ENCODE peak calls at places on chromosomes 6 and 20, in four cellular contexts. J is ovary, F is PC-9, R is colonic mucosa. Z is an unnamed sample. For H3K4me1, the result is how much of the 10 kb centered on the place peaks cover.

GRCh38 chr6:31776961-31777666 is at the start of gene VWA7:
- DNase-seq in J (peak), F (peak), R (peak), Z (peak)

GRCh38 chr20:35166242-35166830 is 5.5 kb upstream of the PROCR start:
- DNase-seq in J (peak), F (no peak), R (peak), Z (no peak)

GRCh38 chr6:31581511-31582229 is 554 bp downstream of the LTB start:
- DNase-seq in J (no peak), F (no peak), R (no peak), Z (no peak)

GRCh38 chr6:25053875-25054371 is 118.2 kb upstream of the RIPOR2 start:
- DNase-seq in J (no peak), F (no peak), R (no peak), Z (no peak)

GRCh38 chr20:18734525-18735189 is 78.9 kb upstream of the SCP2D1 start:
- DNase-seq in J (no peak), F (no peak), R (no peak), Z (no peak)

GRCh38 chr20:40682104-40683045 is 6.7 kb downstream of the MAFB start:
- DNase-seq in J (peak), F (no peak), R (no peak), Z (no peak)

GRCh38 chr20:61764471-61765020 is 301.1 kb downstream of the TAF4 start:
- DNase-seq in J (no peak), F (no peak), R (no peak), Z (no peak)

GRCh38 chr20:46129955-46130481 is 11.9 kb downstream of the CD40 start:
- DNase-seq in J (no peak), F (no peak), R (no peak), Z (no peak)

GRCh38 chr6:41697902-41698349 is 37.5 kb downstream of the TFEB start:
- DNase-seq in J (no peak), F (peak), R (no peak), Z (no peak)

GRCh38 chr6:111260570-111261298 is 173.4 kb downstream of the SLC16A10 start:
- DNase-seq in J (no peak), F (no peak), R (no peak), Z (peak)

GRCh38 chr6:38153511-38153910 is 334.0 kb downstream of the ZFAND3 start:
- DNase-seq in J (no peak), F (no peak), R (no peak), Z (no peak)

GRCh38 chr20:3839328-3839727 is 7.3 kb upstream of the MAVS start:
- DNase-seq in J (no peak), F (no peak), R (no peak), Z (no peak)

GRCh38 chr20:18304618-18305017 is 16.3 kb downstream of the ZNF133 start:
- DNase-seq in J (no peak), F (no peak), R (no peak), Z (no peak)

GRCh38 chr20:36543187-36544133 is 2.1 kb downstream of the MYL9 start:
- DNase-seq in J (peak), F (no peak), R (peak), Z (no peak)

GRCh38 chr6:15389759-15390723 is 144.2 kb downstream of the JARID2 start:
- DNase-seq in J (no peak), F (peak), R (no peak), Z (no peak)

GRCh38 chr6:3227363-3228045 is at the start of gene TUBB2B:
- DNase-seq in J (no peak), F (no peak), R (no peak), Z (no peak)

GRCh38 chr6:43150051-43150751 is 20.9 kb upstream of the SRF start:
- DNase-seq in J (no peak), F (no peak), R (peak), Z (no peak)

GRCh38 chr6:35177586-35177985 is 36.2 kb upstream of the SCUBE3 start:
- DNase-seq in J (no peak), F (no peak), R (no peak), Z (no peak)

GRCh38 chr6:44730771-44731391 is 343.4 kb downstream of the CDC5L start:
- DNase-seq in J (no peak), F (no peak), R (no peak), Z (no peak)

GRCh38 chr20:9440891-9441290 is 73.5 kb upstream of the LAMP5 start:
- DNase-seq in J (no peak), F (no peak), R (no peak), Z (no peak)

GRCh38 chr6:40585661-40586269 is 1.4 kb downstream of the LRFN2 start:
- DNase-seq in J (no peak), F (no peak), R (peak), Z (no peak)

GRCh38 chr20:53578492-53579222 is 15.0 kb downstream of the ZNF217 start:
- DNase-seq in J (peak), F (peak), R (peak), Z (peak)

GRCh38 chr6:134447883-134448387 is 130.0 kb upstream of the SGK1 start:
- DNase-seq in J (no peak), F (no peak), R (no peak), Z (peak)

GRCh38 chr6:31660224-31660997 is at the start of gene C6orf47:
- DNase-seq in J (peak), F (peak), R (peak), Z (no peak)

GRCh38 chr6:4870821-4871494 is 94.8 kb downstream of the CDYL start:
- DNase-seq in J (no peak), F (no peak), R (no peak), Z (no peak)

GRCh38 chr6:38552136-38552535 is 87.6 kb downstream of the BTBD9 start:
- DNase-seq in J (no peak), F (no peak), R (no peak), Z (no peak)

GRCh38 chr6:133447924-133448323 is 206.8 kb downstream of the EYA4 start:
- DNase-seq in J (no peak), F (no peak), R (no peak), Z (no peak)

GRCh38 chr20:20367681-20368413 is at the start of gene INSM1:
- DNase-seq in J (no peak), F (no peak), R (no peak), Z (no peak)

GRCh38 chr20:35206802-35207201 is 19.7 kb upstream of the MMP24 start:
- DNase-seq in J (no peak), F (no peak), R (no peak), Z (no peak)

GRCh38 chr20:732727-733126 is 35.6 kb downstream of the SLC52A3 start:
- DNase-seq in J (no peak), F (no peak), R (no peak), Z (peak)

GRCh38 chr20:14925286-14925685 is 587.9 kb upstream of the FLRT3 start:
- DNase-seq in J (no peak), F (no peak), R (no peak), Z (peak)

GRCh38 chr6:24257282-24257681 is 100.6 kb downstream of the DCDC2 start:
- DNase-seq in J (no peak), F (no peak), R (no peak), Z (no peak)

GRCh38 chr6:107491059-107491609 is 1.2 kb downstream of the SOBP start:
- DNase-seq in J (peak), F (peak), R (peak), Z (no peak)

GRCh38 chr6:39777661-39778060 is 14.5 kb upstream of the DAAM2 start:
- DNase-seq in J (no peak), F (no peak), R (no peak), Z (no peak)

GRCh38 chr6:144845181-144845580 is 560.0 kb downstream of the UTRN start:
- DNase-seq in J (no peak), F (no peak), R (no peak), Z (no peak)

GRCh38 chr6:139955366-139956155 is 581.1 kb upstream of the CITED2 start:
- DNase-seq in J (no peak), F (no peak), R (no peak), Z (no peak)

GRCh38 chr6:43772571-43773049 is 2.6 kb downstream of the VEGFA start:
- DNase-seq in J (no peak), F (no peak), R (peak), Z (no peak)

DNA sequence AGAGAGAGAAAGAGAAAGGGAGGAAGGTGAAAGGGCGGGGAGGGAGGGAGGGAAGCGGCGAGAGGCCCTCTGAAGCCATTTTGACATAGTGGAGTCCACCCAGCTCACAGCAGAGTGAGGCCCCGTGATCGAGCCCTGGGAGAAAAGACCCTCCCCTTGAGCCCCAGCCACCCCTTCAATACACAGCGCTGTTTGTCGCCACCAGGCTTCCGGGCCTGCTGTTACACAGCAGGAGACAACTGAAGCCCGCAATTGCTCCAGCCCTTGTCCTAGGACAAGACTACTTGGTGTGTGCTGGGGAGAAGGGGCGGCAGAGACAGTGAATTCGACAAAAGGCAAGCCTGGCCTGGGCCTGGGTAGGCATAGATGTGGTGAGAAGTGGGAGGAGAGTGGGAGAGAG is 67.3 kb downstream of the PRR18 start:
- DNase-seq in J (no peak), F (no peak), R (no peak), Z (no peak)
- H3K4me1 ChIP-seq in J (under half), F (under half), R (under half), Z (under half)

GRCh38 chr6:143685653-143686052 is 7.9 kb downstream of the PHACTR2 start:
- DNase-seq in J (no peak), F (no peak), R (no peak), Z (no peak)

GRCh38 chr6:143684484-143684883 is 6.7 kb downstream of the PHACTR2 start:
- DNase-seq in J (no peak), F (no peak), R (no peak), Z (no peak)

GRCh38 chr6:143688681-143689080 is 10.9 kb downstream of the PHACTR2 start:
- DNase-seq in J (no peak), F (no peak), R (no peak), Z (no peak)

GRCh38 chr6:143689852-143690251 is 12.1 kb downstream of the PHACTR2 start:
- DNase-seq in J (no peak), F (peak), R (no peak), Z (no peak)

DNA sequence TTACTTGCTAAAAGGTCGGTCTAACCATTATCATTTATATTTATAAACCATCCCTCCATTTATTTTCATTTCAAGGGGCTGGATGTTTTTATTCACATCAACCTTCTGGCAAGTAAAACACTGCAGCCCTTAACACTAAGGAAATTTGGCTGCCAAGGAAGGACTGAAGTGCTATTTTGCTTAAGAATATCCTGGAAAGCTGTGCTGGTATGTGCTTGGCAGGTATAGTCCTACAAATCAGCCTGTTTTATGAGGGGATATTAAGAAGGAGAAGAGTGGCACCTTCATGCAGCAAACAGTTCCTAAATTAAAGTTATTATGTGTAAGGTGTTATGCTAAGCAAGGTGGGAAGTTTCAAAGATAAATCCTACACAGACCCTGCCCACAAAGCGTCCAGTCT is 9.8 kb downstream of the PHACTR2 start:
- DNase-seq in J (no peak), F (no peak), R (no peak), Z (no peak)
- H3K27ac ChIP-seq in J (peak), F (peak), R (no peak), Z (no peak)

DNA sequence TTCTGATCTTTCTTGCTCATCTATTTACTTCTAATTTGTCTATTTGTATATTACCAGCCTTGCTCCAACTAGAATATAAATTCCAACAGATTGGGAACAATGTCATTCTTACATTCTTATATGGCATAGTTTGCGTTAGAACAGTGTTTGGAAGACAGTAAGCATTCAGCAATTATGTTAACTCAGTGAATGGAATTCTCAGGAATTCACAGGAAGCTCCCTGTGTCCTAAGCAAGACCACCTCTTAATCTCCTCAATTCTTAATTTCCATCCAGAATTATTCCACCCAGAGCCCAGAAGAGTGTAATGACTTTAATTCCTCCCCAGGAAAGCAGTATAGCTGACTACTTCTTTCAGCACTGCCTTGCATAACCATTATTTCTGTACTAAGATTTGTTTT is 18.2 kb upstream of the HS3ST5 start:
- DNase-seq in J (no peak), F (no peak), R (no peak), Z (no peak)
- H3K4me1 ChIP-seq in J (under half), F (under half), R (under half), Z (under half)

GRCh38 chr20:50433001-50433400 is 77.2 kb upstream of the PTPN1 start:
- DNase-seq in J (no peak), F (no peak), R (no peak), Z (no peak)

GRCh38 chr20:50427740-50428462 is 82.3 kb upstream of the PTPN1 start:
- DNase-seq in J (no peak), F (no peak), R (no peak), Z (no peak)

GRCh38 chr20:50429412-50429811 is 80.8 kb upstream of the PTPN1 start:
- DNase-seq in J (no peak), F (no peak), R (no peak), Z (peak)

GRCh38 chr20:50428463-50428828 is 81.7 kb upstream of the PTPN1 start:
- DNase-seq in J (no peak), F (no peak), R (no peak), Z (no peak)

DNA sequence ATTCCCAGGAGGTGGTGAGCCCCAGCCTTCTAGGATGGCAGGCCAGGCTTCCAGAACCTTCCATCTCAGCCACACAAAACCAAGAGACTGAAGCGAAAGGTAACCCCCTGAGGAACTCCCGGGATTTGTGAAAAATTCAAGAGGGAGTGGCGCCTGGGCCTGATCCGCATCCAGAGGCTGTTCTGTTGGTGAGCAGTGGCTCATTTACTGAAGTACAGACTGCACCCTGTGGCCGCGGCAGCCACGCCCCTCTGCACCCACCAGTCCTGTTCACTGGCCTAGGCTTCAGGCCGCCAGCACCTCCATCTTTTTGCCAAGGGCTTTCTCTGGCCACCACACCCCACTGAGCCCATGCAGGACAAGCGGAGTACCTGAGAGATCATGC is 79.1 kb upstream of the PTPN1 start:
- DNase-seq in J (no peak), F (peak), R (no peak), Z (no peak)
- H3K27ac ChIP-seq in J (no peak), F (no peak), R (no peak), Z (peak)

GRCh38 chr20:50385733-50386640 is 124.2 kb upstream of the PTPN1 start:
- DNase-seq in J (no peak), F (no peak), R (no peak), Z (no peak)
- H3K4me1 ChIP-seq in J (under half), F (under half), R (under half), Z (under half)

Z was measured in foreskin keratinocyte.